ENCODE peak calls at places on chromosome 1, in ten cellular contexts. A is heart left ventricle; G is psoas muscle; L is esophagus muscularis mucosa; Q is A549; I is fibroblast of lung; F is Karpas-422; Z is cardiac muscle cell; R is CD8-positive, alpha-beta memory T cell; X is right atrium auricular region. T is an unnamed sample.
A peak's percentile ranks its signal among the peaks of the same experiment; 100 is the strongest.

GRCh38 chr1:164651378-164651951 is 92.5 kb downstream of the PBX1 start:
- DNase-seq in A (no peak), F (no peak), G (no peak), X (no peak), I (peak; percentile 78), Z (no peak), R (peak; percentile 2), L (no peak), Q (peak; percentile 25), T (no peak)

GRCh38 chr1:244353572-244354091 is 98.1 kb downstream of the ADSS2 start:
- DNase-seq in G (peak; percentile 69), R (no peak), I (peak; percentile 95), A (peak; percentile 76), X (peak; percentile 76), L (no peak), Q (peak; percentile 93), F (no peak), Z (no peak), T (no peak)

GRCh38 chr1:152543808-152544207 is 22.8 kb downstream of the LCE3E start:
- DNase-seq in A (no peak), Q (peak; percentile 37), Z (no peak), F (peak; percentile 67), G (no peak), I (no peak), X (no peak), L (no peak), R (no peak), T (no peak)

GRCh38 chr1:78441921-78442320 is 48.9 kb upstream of the PTGFR start:
- DNase-seq in F (no peak), I (no peak), A (no peak), L (no peak), R (no peak), X (no peak), Q (no peak), G (no peak), Z (no peak), T (no peak)

GRCh38 chr1:242206994-242207393 is 208.1 kb upstream of the MAP1LC3C start:
- DNase-seq in F (no peak), I (no peak), R (no peak), Z (no peak), Q (no peak), L (no peak), X (no peak), A (no peak), G (no peak), T (no peak)

GRCh38 chr1:2432519-2432918 is 20.2 kb upstream of the PEX10 start:
- DNase-seq in A (no peak), Z (no peak), I (no peak), Q (no peak), X (no peak), R (no peak), F (no peak), L (no peak), G (no peak), T (no peak)

GRCh38 chr1:159790237-159790917 is 9.6 kb downstream of the DUSP23 start:
- DNase-seq in R (peak; percentile 20), X (no peak), L (no peak), G (no peak), A (no peak), Z (peak; percentile 59), F (peak; percentile 58), I (no peak), Q (peak; percentile 55), T (no peak)

GRCh38 chr1:67307251-67308060 is at the start of gene IL12RB2:
- DNase-seq in G (peak; percentile 65), A (no peak), Z (peak; percentile 48), I (no peak), X (no peak), Q (no peak), F (peak; percentile 17), R (peak; percentile 11), L (no peak), T (peak; percentile 63)

DNA sequence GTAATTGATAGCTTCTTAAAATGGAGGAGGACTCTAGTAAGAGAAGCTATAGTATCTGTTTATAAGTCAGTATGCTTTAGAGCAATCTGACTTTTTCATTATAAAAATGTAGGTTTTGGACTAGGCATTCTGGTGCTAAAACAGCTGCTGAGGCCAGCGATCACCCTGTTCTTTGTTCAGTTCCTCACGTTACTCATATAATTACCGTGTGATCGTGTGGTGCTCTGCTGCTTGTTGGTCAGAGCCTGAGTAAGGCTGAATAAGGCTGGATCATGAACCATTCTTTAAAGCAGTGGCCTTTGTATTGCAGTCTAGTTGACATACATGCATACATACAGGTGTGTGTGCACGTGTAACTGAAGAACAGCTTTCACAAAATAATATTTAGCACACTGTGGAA is 25.2 kb downstream of the CDC42 start:
- DNase-seq in R (no peak), Z (no peak), A (no peak), I (peak; percentile 51), G (no peak), L (no peak), F (no peak), X (no peak), Q (no peak), T (no peak)
- H3K27ac ChIP-seq in R (no peak overlapping the region), Z (peak overlapping the region; percentile 31), A (no peak overlapping the region), I (no peak overlapping the region), G (peak overlapping the region; percentile 43), L (no peak overlapping the region), F (no peak overlapping the region), X (no peak overlapping the region), Q (no peak overlapping the region), T (no peak overlapping the region)

GRCh38 chr1:153607381-153607780 is 5.6 kb downstream of the S100A16 start:
- DNase-seq in L (no peak), Q (no peak), Z (no peak), G (no peak), R (no peak), F (no peak), I (no peak), X (no peak), A (no peak), T (no peak)

GRCh38 chr1:153609585-153609907 is 3.4 kb downstream of the S100A16 start:
- DNase-seq in L (no peak), R (no peak), I (no peak), Z (no peak), G (no peak), X (no peak), F (no peak), A (no peak), Q (no peak), T (no peak)

GRCh38 chr1:153610334-153611023 is 2.5 kb downstream of the S100A16 start:
- DNase-seq in Z (no peak), G (no peak), A (no peak), F (no peak), X (no peak), I (peak; percentile 62), L (no peak), Q (no peak), R (no peak), T (no peak)

GRCh38 chr1:153608089-153608672 is 4.8 kb downstream of the S100A16 start:
- DNase-seq in L (no peak), R (no peak), I (no peak), X (no peak), A (no peak), G (no peak), Q (no peak), F (no peak), Z (no peak), T (no peak)

DNA sequence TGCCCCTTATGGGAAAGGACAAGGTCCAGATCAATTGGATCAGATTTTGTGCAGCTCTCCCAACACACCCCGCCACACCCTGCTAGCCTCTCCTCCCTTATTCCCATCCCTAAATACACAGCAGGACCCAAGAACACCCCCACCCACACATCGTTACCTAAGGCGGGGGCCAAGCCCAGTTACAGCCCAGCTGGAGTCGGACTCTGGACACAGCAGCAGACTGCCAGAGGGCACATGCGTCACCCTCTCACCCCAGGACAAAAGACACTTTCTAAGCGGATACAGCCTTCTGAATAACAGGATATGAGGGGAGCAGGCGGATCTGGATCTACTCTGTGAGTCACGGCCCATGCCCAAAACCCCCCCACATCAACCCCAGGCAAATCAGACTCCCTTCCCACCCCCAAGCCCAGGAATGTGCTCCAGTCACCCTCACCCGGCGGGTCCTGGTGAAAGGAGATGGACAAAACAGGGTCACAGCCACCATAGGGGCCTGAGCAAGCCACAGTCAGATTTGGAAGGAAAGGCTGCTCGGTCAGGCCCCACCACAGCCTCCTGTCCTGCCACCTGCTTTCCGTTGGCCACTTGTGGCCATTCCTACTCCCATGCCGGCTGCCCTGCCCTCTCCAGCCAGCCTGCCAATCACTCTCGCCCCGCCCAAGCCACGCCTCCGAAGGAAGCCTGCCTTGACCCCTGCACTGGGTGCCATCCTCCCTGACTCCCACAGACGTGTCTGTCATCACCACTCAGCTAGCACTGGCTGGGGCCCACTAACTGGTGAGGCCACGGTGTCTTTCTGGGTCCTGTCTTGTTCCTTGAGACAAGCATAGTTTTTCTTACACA is 4.0 kb downstream of the S100A16 start:
- DNase-seq in X (peak; percentile 91), G (peak; percentile 90), Z (peak; percentile 65), R (no peak), L (no peak), F (no peak), I (peak; percentile 95), A (peak; percentile 85), Q (peak; percentile 98), T (peak; percentile 91)
- H3K4me1 ChIP-seq in X (peaks cover 49% of the 10 kb centered on the region), G (peaks cover 27% of the 10 kb centered on the region), Z (peaks cover 33% of the 10 kb centered on the region), R (no peaks in the 10 kb centered on the region), L (peaks cover 65% of the 10 kb centered on the region), F (peaks cover 4% of the 10 kb centered on the region), I (peaks cover 20% of the 10 kb centered on the region), A (peaks cover 19% of the 10 kb centered on the region), Q (peaks cover 44% of the 10 kb centered on the region), T (peaks cover 37% of the 10 kb centered on the region)

DNA sequence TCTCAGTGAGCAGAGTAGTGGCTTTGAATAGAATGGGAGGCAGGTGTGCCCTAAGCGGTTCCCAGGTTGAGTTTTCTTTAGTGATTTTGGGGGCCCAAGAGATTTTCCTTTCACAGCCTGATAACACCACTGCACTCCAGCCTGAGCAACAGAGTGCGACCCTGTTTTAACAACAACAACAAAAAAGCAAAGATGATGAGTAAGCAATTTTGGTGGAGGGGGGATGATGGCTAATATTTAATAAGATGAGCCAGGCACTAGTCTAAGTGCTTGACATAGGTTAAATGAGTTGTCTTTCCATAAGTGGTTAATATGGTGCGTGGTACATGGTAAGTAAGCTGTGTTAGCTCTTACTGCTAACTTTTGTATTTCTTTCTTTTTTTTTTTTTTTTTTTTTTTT is 2.0 kb downstream of the RNPEP start:
- DNase-seq in X (no peak), Z (no peak), Q (no peak), F (no peak), R (no peak), G (no peak), I (no peak), L (no peak), A (no peak), T (peak; percentile 1)
- H3K27ac ChIP-seq in X (no peak overlapping the region), Z (no peak overlapping the region), Q (peak overlapping the region; percentile 97), F (no peak overlapping the region), R (no peak overlapping the region), G (no peak overlapping the region), I (no peak overlapping the region), L (no peak overlapping the region), A (no peak overlapping the region), T (no peak overlapping the region)

GRCh38 chr1:19432943-19433609 is 52.3 kb downstream of the CAPZB start:
- DNase-seq in F (no peak), A (no peak), Z (peak; percentile 54), G (no peak), R (no peak), Q (no peak), I (no peak), X (no peak), L (no peak), T (no peak)

GRCh38 chr1:19435851-19436465 is 49.4 kb downstream of the CAPZB start:
- DNase-seq in L (no peak), G (no peak), I (peak; percentile 87), A (no peak), F (no peak), Z (no peak), X (peak; percentile 77), R (no peak), Q (no peak), T (no peak)

GRCh38 chr1:19430121-19431068 is 54.9 kb downstream of the CAPZB start:
- DNase-seq in R (no peak), Q (peak; percentile 41), X (no peak), Z (no peak), I (peak; percentile 79), G (no peak), F (no peak), L (no peak), A (no peak), T (no peak)

GRCh38 chr1:19435181-19435580 is 50.2 kb downstream of the CAPZB start:
- DNase-seq in R (no peak), L (no peak), X (no peak), I (peak; percentile 57), G (no peak), F (no peak), Z (no peak), Q (no peak), A (no peak), T (no peak)

DNA sequence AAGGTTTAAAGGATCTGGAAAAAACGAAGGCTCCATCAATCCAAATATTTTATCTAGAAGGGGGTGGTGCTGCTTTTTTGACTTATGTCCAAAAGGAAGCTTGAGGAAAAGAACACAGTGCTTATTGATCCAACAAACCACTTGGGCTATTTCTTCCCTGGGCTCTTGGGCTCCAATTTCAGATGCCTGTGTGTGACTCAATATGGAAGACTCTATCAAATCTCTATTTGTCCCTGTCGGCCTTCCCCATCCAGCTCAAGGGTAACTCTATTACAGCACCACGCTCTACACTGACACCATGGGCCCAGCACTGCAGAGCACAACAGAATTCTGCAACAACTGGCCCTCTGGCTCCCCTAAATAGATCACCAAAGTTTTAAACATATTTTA is 51.7 kb downstream of the CAPZB start:
- DNase-seq in G (no peak), L (no peak), R (no peak), I (peak; percentile 65), Q (no peak), Z (no peak), X (no peak), A (no peak), F (no peak), T (no peak)
- H3K4me1 ChIP-seq in G (peaks cover 96% of the 10 kb centered on the region), L (peaks cover 100% of the 10 kb centered on the region), R (peaks cover 84% of the 10 kb centered on the region), I (peaks cover 61% of the 10 kb centered on the region), Q (peaks cover 43% of the 10 kb centered on the region), Z (peaks cover 28% of the 10 kb centered on the region), X (peaks cover 95% of the 10 kb centered on the region), A (peaks cover 91% of the 10 kb centered on the region), F (peaks cover 6% of the 10 kb centered on the region), T (peaks cover 86% of the 10 kb centered on the region)